ENCODE peak calls at places on chromosomes 4 and X, in six cellular contexts. One of them, this sample, is unnamed.

GRCh38 chr4:5785806-5786680 is 75.0 kb downstream of the EVC start:
- DNase-seq in left lung: no peak
- DNase-seq in activated CD8-positive, alpha-beta T cell treated with anti-CD3 and anti-CD28 coated beads for 36 hours: no peak
- DNase-seq in progenitor cell of endocrine pancreas: no peak
- DNase-seq in fibroblast of mammary gland: peak; percentile 85
- DNase-seq in CD8-positive, alpha-beta T cell: no peak
- DNase-seq in this sample: no peak

GRCh38 chr4:169530048-169530447 is 82.3 kb downstream of the NEK1 start:
- DNase-seq in fibroblast of mammary gland: no peak
- DNase-seq in activated CD8-positive, alpha-beta T cell treated with anti-CD3 and anti-CD28 coated beads for 36 hours: no peak
- DNase-seq in left lung: no peak
- DNase-seq in CD8-positive, alpha-beta T cell: no peak
- DNase-seq in progenitor cell of endocrine pancreas: no peak
- DNase-seq in this sample: no peak

GRCh38 chrX:27380163-27380845 is 82.8 kb downstream of the PPP4R3C start:
- DNase-seq in activated CD8-positive, alpha-beta T cell treated with anti-CD3 and anti-CD28 coated beads for 36 hours: no peak
- DNase-seq in CD8-positive, alpha-beta T cell: no peak
- DNase-seq in fibroblast of mammary gland: no peak
- DNase-seq in progenitor cell of endocrine pancreas: no peak
- DNase-seq in left lung: no peak
- DNase-seq in this sample: no peak

GRCh38 chr4:47577779-47578553 is 92.9 kb downstream of the ATP10D start:
- DNase-seq in progenitor cell of endocrine pancreas: no peak
- DNase-seq in activated CD8-positive, alpha-beta T cell treated with anti-CD3 and anti-CD28 coated beads for 36 hours: no peak
- DNase-seq in left lung: no peak
- DNase-seq in fibroblast of mammary gland: peak; percentile 52
- DNase-seq in CD8-positive, alpha-beta T cell: no peak
- DNase-seq in this sample: no peak

GRCh38 chr4:22434895-22435294 is 81.0 kb downstream of the ADGRA3 start:
- DNase-seq in activated CD8-positive, alpha-beta T cell treated with anti-CD3 and anti-CD28 coated beads for 36 hours: peak; percentile 32
- DNase-seq in progenitor cell of endocrine pancreas: no peak
- DNase-seq in fibroblast of mammary gland: peak; percentile 62
- DNase-seq in CD8-positive, alpha-beta T cell: no peak
- DNase-seq in left lung: no peak
- DNase-seq in this sample: peak; percentile 54

GRCh38 chrX:42546800-42547199 is 231.2 kb downstream of the PPP1R2C start:
- DNase-seq in activated CD8-positive, alpha-beta T cell treated with anti-CD3 and anti-CD28 coated beads for 36 hours: no peak
- DNase-seq in left lung: no peak
- DNase-seq in CD8-positive, alpha-beta T cell: no peak
- DNase-seq in fibroblast of mammary gland: no peak
- DNase-seq in progenitor cell of endocrine pancreas: no peak
- DNase-seq in this sample: no peak

GRCh38 chrX:3159995-3160715 is 118.9 kb downstream of the ARSF start:
- DNase-seq in activated CD8-positive, alpha-beta T cell treated with anti-CD3 and anti-CD28 coated beads for 36 hours: no peak
- DNase-seq in progenitor cell of endocrine pancreas: no peak
- DNase-seq in left lung: no peak
- DNase-seq in CD8-positive, alpha-beta T cell: no peak
- DNase-seq in fibroblast of mammary gland: no peak
- DNase-seq in this sample: no peak

GRCh38 chr4:99885063-99885664 is 9.1 kb downstream of the LAMTOR3 start:
- DNase-seq in CD8-positive, alpha-beta T cell: no peak
- DNase-seq in activated CD8-positive, alpha-beta T cell treated with anti-CD3 and anti-CD28 coated beads for 36 hours: peak; percentile 46
- DNase-seq in fibroblast of mammary gland: peak; percentile 58
- DNase-seq in left lung: no peak
- DNase-seq in progenitor cell of endocrine pancreas: no peak
- DNase-seq in this sample: peak; percentile 17

GRCh38 chrX:1226249-1226648 is 13.8 kb upstream of the CRLF2 start:
- DNase-seq in fibroblast of mammary gland: no peak
- DNase-seq in left lung: no peak
- DNase-seq in CD8-positive, alpha-beta T cell: no peak
- DNase-seq in activated CD8-positive, alpha-beta T cell treated with anti-CD3 and anti-CD28 coated beads for 36 hours: no peak
- DNase-seq in progenitor cell of endocrine pancreas: no peak
- DNase-seq in this sample: no peak

GRCh38 chr4:182768821-182769220 is 148.4 kb downstream of the DCTD start:
- DNase-seq in left lung: no peak
- DNase-seq in activated CD8-positive, alpha-beta T cell treated with anti-CD3 and anti-CD28 coated beads for 36 hours: no peak
- DNase-seq in progenitor cell of endocrine pancreas: no peak
- DNase-seq in CD8-positive, alpha-beta T cell: no peak
- DNase-seq in fibroblast of mammary gland: no peak
- DNase-seq in this sample: no peak

GRCh38 chr4:82789377-82789776 is 9.2 kb downstream of the SCD5 start:
- DNase-seq in activated CD8-positive, alpha-beta T cell treated with anti-CD3 and anti-CD28 coated beads for 36 hours: no peak
- DNase-seq in left lung: no peak
- DNase-seq in progenitor cell of endocrine pancreas: no peak
- DNase-seq in CD8-positive, alpha-beta T cell: no peak
- DNase-seq in fibroblast of mammary gland: no peak
- DNase-seq in this sample: no peak

GRCh38 chr4:176656108-176656507 is 136.6 kb downstream of the VEGFC start:
- DNase-seq in activated CD8-positive, alpha-beta T cell treated with anti-CD3 and anti-CD28 coated beads for 36 hours: no peak
- DNase-seq in CD8-positive, alpha-beta T cell: no peak
- DNase-seq in left lung: no peak
- DNase-seq in progenitor cell of endocrine pancreas: no peak
- DNase-seq in fibroblast of mammary gland: no peak
- DNase-seq in this sample: no peak

GRCh38 chr4:173362666-173363065 is 8.1 kb upstream of the SAP30 start:
- DNase-seq in left lung: no peak
- DNase-seq in progenitor cell of endocrine pancreas: no peak
- DNase-seq in activated CD8-positive, alpha-beta T cell treated with anti-CD3 and anti-CD28 coated beads for 36 hours: no peak
- DNase-seq in fibroblast of mammary gland: no peak
- DNase-seq in CD8-positive, alpha-beta T cell: no peak
- DNase-seq in this sample: no peak

GRCh38 chrX:153554519-153555167 is 37.2 kb downstream of the ATP2B3 start:
- DNase-seq in activated CD8-positive, alpha-beta T cell treated with anti-CD3 and anti-CD28 coated beads for 36 hours: peak; percentile 74
- DNase-seq in CD8-positive, alpha-beta T cell: peak; percentile 53
- DNase-seq in progenitor cell of endocrine pancreas: peak; percentile 50
- DNase-seq in fibroblast of mammary gland: peak; percentile 45
- DNase-seq in left lung: no peak
- DNase-seq in this sample: peak; percentile 68

GRCh38 chr4:56128231-56128630 is 179.5 kb downstream of the CEP135 start:
- DNase-seq in CD8-positive, alpha-beta T cell: no peak
- DNase-seq in activated CD8-positive, alpha-beta T cell treated with anti-CD3 and anti-CD28 coated beads for 36 hours: no peak
- DNase-seq in progenitor cell of endocrine pancreas: no peak
- DNase-seq in fibroblast of mammary gland: peak; percentile 45
- DNase-seq in left lung: no peak
- DNase-seq in this sample: no peak

GRCh38 chr4:139762715-139763114 is 97.1 kb downstream of the MGST2 start:
- DNase-seq in activated CD8-positive, alpha-beta T cell treated with anti-CD3 and anti-CD28 coated beads for 36 hours: no peak
- DNase-seq in left lung: no peak
- DNase-seq in fibroblast of mammary gland: no peak
- DNase-seq in CD8-positive, alpha-beta T cell: no peak
- DNase-seq in progenitor cell of endocrine pancreas: no peak
- DNase-seq in this sample: no peak

GRCh38 chr4:53068755-53069154 is 206.6 kb downstream of the RASL11B start:
- DNase-seq in fibroblast of mammary gland: peak; percentile 22
- DNase-seq in left lung: no peak
- DNase-seq in progenitor cell of endocrine pancreas: no peak
- DNase-seq in activated CD8-positive, alpha-beta T cell treated with anti-CD3 and anti-CD28 coated beads for 36 hours: no peak
- DNase-seq in CD8-positive, alpha-beta T cell: no peak
- DNase-seq in this sample: no peak

GRCh38 chr4:147371661-147372060 is 109.2 kb upstream of the EDNRA start:
- DNase-seq in left lung: no peak
- DNase-seq in activated CD8-positive, alpha-beta T cell treated with anti-CD3 and anti-CD28 coated beads for 36 hours: no peak
- DNase-seq in fibroblast of mammary gland: peak; percentile 90
- DNase-seq in CD8-positive, alpha-beta T cell: no peak
- DNase-seq in progenitor cell of endocrine pancreas: no peak
- DNase-seq in this sample: no peak

GRCh38 chr4:78520808-78521226 is 30.8 kb upstream of the ANXA3 start:
- DNase-seq in fibroblast of mammary gland: peak; percentile 92
- DNase-seq in progenitor cell of endocrine pancreas: no peak
- DNase-seq in CD8-positive, alpha-beta T cell: no peak
- DNase-seq in left lung: no peak
- DNase-seq in activated CD8-positive, alpha-beta T cell treated with anti-CD3 and anti-CD28 coated beads for 36 hours: no peak
- DNase-seq in this sample: no peak

DNA sequence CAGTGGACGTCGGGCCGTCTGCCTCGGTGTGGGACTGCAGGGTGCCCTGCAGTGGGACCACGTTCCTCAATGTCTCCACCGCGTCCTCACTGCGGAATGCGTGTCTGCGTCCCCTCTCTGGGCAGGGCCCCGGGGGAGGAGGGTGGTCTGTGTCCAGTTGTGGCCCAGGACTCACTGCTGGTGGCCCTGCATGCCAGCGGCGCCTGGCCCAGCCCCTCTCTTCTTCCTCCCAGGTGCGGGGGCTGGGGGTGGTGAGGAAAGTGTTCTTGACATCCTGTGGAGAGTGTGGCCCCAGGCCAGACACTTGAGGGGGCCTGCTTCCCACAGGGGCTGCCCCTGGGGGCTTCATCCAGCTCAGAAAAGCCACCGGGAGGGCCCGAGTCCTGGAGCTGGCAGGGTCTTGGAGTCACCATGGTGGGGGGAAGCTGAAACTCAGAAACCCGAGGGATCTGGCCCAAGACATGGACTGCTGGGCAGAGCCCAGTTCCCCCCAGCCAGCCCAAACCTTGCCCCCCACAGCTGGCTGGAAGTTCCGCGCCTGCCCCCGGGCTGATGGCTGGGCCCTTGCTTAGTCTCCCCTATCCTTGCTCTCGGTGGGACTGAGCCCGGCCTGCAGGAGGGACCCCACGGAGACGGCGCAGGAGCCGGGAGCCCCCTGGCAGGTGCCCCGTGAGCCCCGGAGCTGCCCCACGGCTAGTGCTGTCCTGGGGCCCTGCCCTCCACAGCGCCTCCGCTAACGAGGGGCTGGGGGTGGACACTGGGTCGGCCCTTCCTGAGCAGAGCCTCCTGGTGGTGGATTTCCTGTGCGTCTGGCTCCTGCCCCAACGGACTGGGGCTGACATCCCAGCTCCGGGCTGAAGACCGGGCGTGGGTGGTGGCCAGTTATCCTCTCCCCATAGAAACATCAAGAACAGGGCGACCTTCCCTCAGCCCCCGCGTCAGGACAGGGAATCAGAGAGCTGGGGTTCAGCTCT is 2.9 kb downstream of the DOK7 start:
- DNase-seq in activated CD8-positive, alpha-beta T cell treated with anti-CD3 and anti-CD28 coated beads for 36 hours: no peak
- DNase-seq in left lung: peak; percentile 72
- DNase-seq in fibroblast of mammary gland: peak; percentile 9
- DNase-seq in progenitor cell of endocrine pancreas: no peak
- DNase-seq in CD8-positive, alpha-beta T cell: no peak
- DNase-seq in this sample: peak; percentile 52
- TF ChIP-seq CTCF in activated CD8-positive, alpha-beta T cell treated with anti-CD3 and anti-CD28 coated beads for 36 hours: no peak
- TF ChIP-seq CTCF in left lung: no peak
- TF ChIP-seq CTCF in fibroblast of mammary gland: peak; percentile 12
- TF ChIP-seq CTCF in progenitor cell of endocrine pancreas: peak; percentile 47
- TF ChIP-seq CTCF in CD8-positive, alpha-beta T cell: no peak
- TF ChIP-seq CTCF in this sample: peak; percentile 36

GRCh38 chrX:8201896-8202331 is 30.8 kb upstream of the VCX2 start:
- DNase-seq in fibroblast of mammary gland: no peak
- DNase-seq in CD8-positive, alpha-beta T cell: no peak
- DNase-seq in progenitor cell of endocrine pancreas: no peak
- DNase-seq in left lung: no peak
- DNase-seq in activated CD8-positive, alpha-beta T cell treated with anti-CD3 and anti-CD28 coated beads for 36 hours: no peak
- DNase-seq in this sample: no peak

DNA sequence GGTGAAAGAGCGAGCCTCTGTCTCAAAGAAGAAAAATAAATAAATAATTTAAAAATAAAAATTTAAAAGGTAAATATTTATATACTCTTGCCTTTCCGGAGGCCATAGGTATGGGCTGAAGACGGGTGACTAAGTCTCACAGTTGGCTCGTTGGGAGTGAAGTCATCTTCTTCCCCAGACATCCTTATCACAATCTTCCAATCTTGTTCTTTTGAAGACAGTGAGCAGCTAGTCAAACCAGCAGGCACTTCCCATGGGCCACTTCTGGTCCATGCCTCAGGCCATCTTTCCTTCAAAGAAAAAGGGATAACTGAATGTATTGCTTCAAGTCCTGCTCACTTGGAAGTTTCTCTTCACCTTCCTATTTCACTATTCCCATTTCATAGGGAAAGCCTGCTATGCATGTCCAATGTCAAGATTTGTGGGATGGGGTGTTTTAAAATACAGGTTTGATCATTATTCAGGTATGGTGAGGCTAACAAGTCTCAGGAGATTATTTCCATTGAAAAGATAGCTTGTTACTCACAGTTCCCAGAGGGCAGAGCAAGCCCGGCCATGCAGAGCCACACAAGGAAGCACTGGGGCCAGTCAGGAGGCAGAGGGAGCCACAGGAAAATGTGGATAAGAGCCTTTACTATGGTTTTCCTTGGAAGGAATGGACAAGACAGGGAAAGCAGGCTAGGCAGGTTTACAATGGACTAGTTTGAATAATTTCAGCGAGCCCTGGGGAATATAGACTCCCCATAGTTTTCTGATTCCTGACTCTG is 33.3 kb upstream of the VCX2 start:
- DNase-seq in progenitor cell of endocrine pancreas: no peak
- DNase-seq in fibroblast of mammary gland: no peak
- DNase-seq in left lung: no peak
- DNase-seq in activated CD8-positive, alpha-beta T cell treated with anti-CD3 and anti-CD28 coated beads for 36 hours: no peak
- DNase-seq in CD8-positive, alpha-beta T cell: no peak
- DNase-seq in this sample: no peak
- TF ChIP-seq CTCF in progenitor cell of endocrine pancreas: no peak
- TF ChIP-seq CTCF in fibroblast of mammary gland: no peak
- TF ChIP-seq CTCF in left lung: no peak
- TF ChIP-seq CTCF in activated CD8-positive, alpha-beta T cell treated with anti-CD3 and anti-CD28 coated beads for 36 hours: no peak
- TF ChIP-seq CTCF in CD8-positive, alpha-beta T cell: no peak
- TF ChIP-seq CTCF in this sample: no peak

DNA sequence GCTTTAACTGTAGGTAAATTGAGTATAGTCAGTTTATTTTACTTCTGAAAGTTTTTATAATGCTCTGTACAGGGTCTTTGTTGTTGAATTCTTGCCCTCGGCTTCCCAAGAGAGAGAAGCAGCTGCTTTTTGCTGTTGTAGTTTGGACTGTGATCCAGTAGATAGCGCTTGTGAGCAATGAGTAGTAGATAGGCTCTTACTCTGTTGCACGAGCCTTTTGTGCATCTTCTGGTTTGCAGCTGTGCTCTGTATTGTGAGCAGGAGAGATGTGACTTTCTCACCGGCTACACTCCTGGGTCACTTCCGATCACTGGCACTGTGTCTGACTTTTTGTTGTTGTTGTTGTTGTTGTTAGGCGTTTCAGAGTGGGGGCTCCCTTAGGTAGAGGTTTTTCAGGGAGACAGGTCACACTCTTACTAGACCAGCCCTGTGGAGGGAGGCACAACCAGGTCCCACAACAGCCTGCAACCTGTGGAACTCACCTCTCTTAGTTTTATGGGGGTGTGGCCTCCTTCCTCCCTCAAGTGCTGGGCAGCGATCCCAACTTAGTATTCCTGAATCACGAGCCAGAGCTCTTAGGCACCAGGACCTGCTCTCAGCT is 822.1 kb upstream of the GALNTL6 start:
- DNase-seq in CD8-positive, alpha-beta T cell: no peak
- DNase-seq in fibroblast of mammary gland: peak; percentile 24
- DNase-seq in left lung: no peak
- DNase-seq in progenitor cell of endocrine pancreas: peak; percentile 20
- DNase-seq in activated CD8-positive, alpha-beta T cell treated with anti-CD3 and anti-CD28 coated beads for 36 hours: no peak
- DNase-seq in this sample: peak; percentile 49
- TF ChIP-seq CTCF in CD8-positive, alpha-beta T cell: no peak
- TF ChIP-seq CTCF in fibroblast of mammary gland: peak; percentile 42
- TF ChIP-seq CTCF in left lung: peak; percentile 21
- TF ChIP-seq CTCF in progenitor cell of endocrine pancreas: peak; percentile 74
- TF ChIP-seq CTCF in activated CD8-positive, alpha-beta T cell treated with anti-CD3 and anti-CD28 coated beads for 36 hours: no peak
- TF ChIP-seq CTCF in this sample: peak; percentile 37

GRCh38 chr4:17526695-17527477 is 11.9 kb downstream of the CLRN2 start:
- DNase-seq in CD8-positive, alpha-beta T cell: no peak
- DNase-seq in progenitor cell of endocrine pancreas: no peak
- DNase-seq in activated CD8-positive, alpha-beta T cell treated with anti-CD3 and anti-CD28 coated beads for 36 hours: no peak
- DNase-seq in fibroblast of mammary gland: no peak
- DNase-seq in left lung: no peak
- DNase-seq in this sample: no peak
- TF ChIP-seq CTCF in CD8-positive, alpha-beta T cell: no peak
- TF ChIP-seq CTCF in progenitor cell of endocrine pancreas: no peak
- TF ChIP-seq CTCF in activated CD8-positive, alpha-beta T cell treated with anti-CD3 and anti-CD28 coated beads for 36 hours: no peak
- TF ChIP-seq CTCF in fibroblast of mammary gland: no peak
- TF ChIP-seq CTCF in left lung: no peak
- TF ChIP-seq CTCF in this sample: no peak

This sample was measured in endothelial cell.